ENCODE peak calls at places on chromosomes 5 and 9, in six cellular contexts. A, Z, G, Q, C and I are unnamed samples.

GRCh38 chr9:115941561-115942315 is 211.9 kb upstream of the PAPPA start:
- DNase-seq in Q (no peak), C (peak; percentile 74), Z (no peak), G (peak; percentile 38), A (no peak), I (no peak)

GRCh38 chr5:142320851-142321560 is 3.8 kb downstream of the SPRY4 start:
- DNase-seq in Q (no peak), Z (no peak), G (peak; percentile 37), A (no peak), C (no peak), I (no peak)

GRCh38 chr5:56129288-56129687 is 103.8 kb downstream of the ANKRD55 start:
- DNase-seq in Q (no peak), G (no peak), C (peak; percentile 11), A (no peak), Z (no peak), I (no peak)

GRCh38 chr5:132471006-132471907 is 19.3 kb downstream of the IRF1 start:
- DNase-seq in A (no peak), Z (no peak), G (no peak), Q (no peak), C (no peak), I (no peak)

GRCh38 chr5:77935516-77936364 is 159.6 kb upstream of the TBCA start:
- DNase-seq in G (peak; percentile 32), C (peak; percentile 11), A (no peak), Z (no peak), Q (no peak), I (peak; percentile 40)

GRCh38 chr5:1448511-1449011 is 3.3 kb upstream of the SLC6A3 start:
- DNase-seq in G (no peak), Z (no peak), C (no peak), A (no peak), Q (no peak), I (peak; percentile 54)

GRCh38 chr9:135090547-135090946 is 3.1 kb downstream of the OLFM1 start:
- DNase-seq in Z (no peak), C (no peak), A (no peak), Q (no peak), G (no peak), I (no peak)

GRCh38 chr9:136309101-136309801 is 5.4 kb upstream of the CCDC187 start:
- DNase-seq in Q (no peak), Z (no peak), C (no peak), A (no peak), G (no peak), I (peak; percentile 27)

GRCh38 chr5:132867046-132867451 is 607 bp downstream of the UQCRQ start:
- DNase-seq in G (no peak), C (no peak), A (no peak), Z (no peak), Q (no peak), I (no peak)

GRCh38 chr5:58683567-58683966 is 100.7 kb downstream of the RAB3C start:
- DNase-seq in A (no peak), G (no peak), Q (no peak), Z (no peak), C (peak; percentile 2), I (no peak)

GRCh38 chr5:33563983-33564908 is 123.5 kb downstream of the TARS1 start:
- DNase-seq in G (peak; percentile 36), A (no peak), C (no peak), Q (no peak), Z (no peak), I (no peak)

GRCh38 chr5:3833566-3833965 is 237.9 kb downstream of the IRX1 start:
- DNase-seq in A (no peak), Z (no peak), C (no peak), G (no peak), Q (no peak), I (no peak)

GRCh38 chr5:3827624-3828023 is 232.0 kb downstream of the IRX1 start:
- DNase-seq in G (no peak), Q (no peak), A (no peak), Z (no peak), C (no peak), I (no peak)

GRCh38 chr5:3825888-3826465 is 230.3 kb downstream of the IRX1 start:
- DNase-seq in Q (no peak), A (no peak), Z (no peak), C (no peak), G (no peak), I (no peak)

DNA sequence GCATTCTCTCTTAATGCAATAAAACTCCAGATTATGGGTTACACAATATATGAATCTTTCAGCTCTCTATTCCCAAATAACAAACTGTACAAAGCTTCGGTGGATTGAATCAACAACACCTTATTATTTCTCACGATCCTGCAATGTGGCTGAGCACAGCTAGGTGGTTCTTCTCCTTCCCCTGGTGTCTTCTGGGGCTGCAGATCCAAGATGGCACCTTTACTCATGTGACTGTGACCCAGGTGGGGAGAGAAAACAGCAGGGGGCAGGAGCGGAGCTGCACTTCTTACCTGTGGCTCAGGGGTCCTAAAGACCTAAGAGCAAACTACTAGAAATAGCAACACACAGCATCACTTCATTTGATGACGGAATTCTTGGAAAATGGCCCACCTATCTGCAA is 233.1 kb downstream of the IRX1 start:
- DNase-seq in Q (no peak), C (no peak), Z (no peak), G (no peak), A (no peak), I (no peak)
- TF ChIP-seq CTCF in Q (no peak), C (no peak), Z (no peak), G (no peak), A (no peak), I (no peak)

GRCh38 chr5:108344103-108344822 is 37.6 kb downstream of the FBXL17 start:
- DNase-seq in A (no peak), Z (no peak), C (no peak), Q (no peak), G (no peak), I (no peak)

GRCh38 chr5:108341866-108342265 is 40.0 kb downstream of the FBXL17 start:
- DNase-seq in Z (no peak), G (no peak), C (no peak), A (no peak), Q (no peak), I (no peak)

GRCh38 chr5:108340131-108340530 is 41.8 kb downstream of the FBXL17 start:
- DNase-seq in Q (no peak), C (no peak), Z (no peak), G (no peak), A (no peak), I (no peak)

DNA sequence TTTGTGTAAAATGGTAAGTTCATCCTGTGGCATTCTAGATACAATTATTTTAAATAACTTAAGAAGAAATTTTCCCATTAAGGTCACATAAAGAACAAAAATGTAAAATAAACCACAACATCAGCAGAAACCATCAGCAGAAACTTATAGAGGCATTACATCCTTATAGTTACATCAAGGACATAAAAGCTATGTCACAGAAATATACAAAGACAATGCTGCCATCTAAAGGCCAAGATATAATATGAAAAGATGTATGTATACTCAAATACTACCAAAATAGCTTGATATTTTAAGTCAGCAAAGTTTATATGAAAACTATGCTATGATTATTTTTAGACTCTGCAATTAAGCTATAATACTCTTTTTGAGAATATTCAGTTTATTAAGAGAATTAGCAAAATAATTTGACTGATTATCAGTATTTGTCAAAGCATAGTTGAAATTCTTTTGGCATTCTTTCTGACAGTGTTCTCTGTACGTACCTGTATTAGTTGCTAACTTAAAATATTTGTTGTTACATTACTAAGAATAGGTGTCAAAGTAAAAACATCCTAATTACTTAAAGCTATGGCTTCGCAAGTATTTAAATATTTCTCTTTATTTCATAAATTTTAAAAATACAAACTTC is 36.2 kb downstream of the FBXL17 start:
- DNase-seq in Q (peak; percentile 18), C (peak; percentile 62), G (peak; percentile 74), Z (no peak), A (no peak), I (no peak)
- TF ChIP-seq CTCF in Q (no peak), C (peak; percentile 41), G (peak; percentile 17), Z (peak; percentile 70), A (peak; percentile 42), I (peak; percentile 58)

GRCh38 chr5:96597441-96598020 is 64.6 kb upstream of the CAST start:
- DNase-seq in Q (no peak), A (no peak), Z (no peak), G (no peak), C (peak; percentile 84), I (peak; percentile 50)

GRCh38 chr5:96601200-96601599 is 61.0 kb upstream of the CAST start:
- DNase-seq in Z (no peak), Q (no peak), C (no peak), G (peak; percentile 18), A (no peak), I (no peak)

GRCh38 chr5:96590796-96591195 is 71.4 kb upstream of the CAST start:
- DNase-seq in G (no peak), Q (no peak), A (no peak), C (peak; percentile 41), Z (no peak), I (no peak)

DNA sequence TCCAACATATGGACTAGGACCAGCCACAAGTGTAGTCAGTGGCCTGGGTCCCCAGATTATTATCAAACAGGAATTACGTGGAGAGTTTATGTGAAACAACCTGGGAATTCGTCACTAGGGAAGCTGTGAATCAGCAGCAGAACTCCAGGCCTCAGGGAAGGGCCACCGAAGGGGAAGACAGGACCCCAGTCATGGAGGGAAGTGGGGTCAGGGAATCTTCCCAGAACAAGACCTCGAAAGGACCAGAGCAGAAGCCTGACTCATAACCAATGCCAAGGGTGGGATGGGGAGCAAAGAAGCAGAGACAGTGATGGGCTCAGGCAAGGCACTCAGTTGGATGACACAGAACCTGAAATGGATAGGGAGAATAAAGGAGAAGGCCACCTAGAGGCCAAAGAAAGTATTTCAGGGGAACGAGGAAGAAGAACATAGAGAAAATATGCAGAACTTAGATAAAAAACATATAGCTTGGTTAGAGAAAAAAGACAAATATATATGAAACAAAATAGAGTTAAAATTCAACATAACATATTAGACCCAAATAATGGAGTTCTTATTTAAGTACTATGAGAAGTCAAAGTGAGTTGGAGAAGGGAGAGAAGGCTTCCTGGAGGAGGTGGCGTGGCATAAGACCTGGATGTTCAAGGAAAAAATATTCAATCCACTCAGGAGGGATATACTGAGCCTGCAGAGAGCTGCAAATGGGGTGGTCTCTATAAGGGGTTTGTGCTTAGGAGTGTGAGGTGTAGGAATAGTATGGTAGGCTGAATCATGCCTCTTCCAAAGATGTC is 66.7 kb upstream of the CAST start:
- DNase-seq in Z (no peak), A (no peak), C (peak; percentile 41), G (no peak), Q (peak; percentile 27), I (peak; percentile 28)
- TF ChIP-seq CTCF in Z (peak; percentile 58), A (peak; percentile 56), C (peak; percentile 50), G (peak; percentile 49), Q (peak; percentile 21), I (peak; percentile 70)

DNA sequence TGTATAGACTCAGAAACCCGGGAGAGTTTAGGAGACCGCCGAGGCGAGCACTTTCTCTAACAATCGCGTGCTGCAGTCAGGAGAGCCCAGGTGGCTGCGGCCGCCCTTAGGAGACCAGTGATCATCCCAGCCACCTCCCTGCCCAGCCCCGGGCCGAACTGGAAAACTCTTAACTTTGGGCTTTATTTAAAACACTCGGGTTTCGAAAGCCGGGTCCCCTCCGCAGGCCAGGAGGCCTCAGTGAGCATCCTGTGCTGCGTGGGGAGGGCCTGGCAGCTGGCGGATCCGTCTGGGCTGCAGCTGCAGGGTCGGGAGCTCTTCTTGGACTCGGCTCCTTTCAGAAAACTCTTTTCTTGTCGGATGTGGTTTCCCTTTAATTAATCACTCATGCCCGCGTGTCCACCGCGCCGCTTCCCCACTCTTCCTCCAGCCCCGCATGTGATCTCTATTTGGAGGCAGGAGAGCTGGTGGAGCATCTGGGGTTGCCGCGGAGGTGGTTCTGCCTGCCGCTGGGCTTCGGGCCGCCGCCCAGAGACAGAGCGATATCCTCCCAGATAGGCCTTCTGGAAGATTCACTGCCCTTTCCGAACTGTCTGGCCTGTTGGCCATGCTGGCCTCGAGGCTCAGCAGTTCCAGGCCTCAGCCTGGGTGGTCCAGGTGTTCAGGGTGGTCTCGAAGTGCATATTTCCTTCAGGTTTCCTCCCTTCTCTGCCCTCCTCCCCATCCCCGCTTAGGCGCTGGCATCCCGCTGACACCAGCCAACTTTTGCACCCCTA is 59.5 kb downstream of the TMEM174 start:
- DNase-seq in C (no peak), G (no peak), A (no peak), Z (no peak), Q (no peak), I (peak; percentile 12)
- TF ChIP-seq CTCF in C (no peak), G (no peak), A (no peak), Z (no peak), Q (no peak), I (no peak)